ENCODE peak calls at places on chromosomes 11 and 22, in six cellular contexts. One of them, this sample, is unnamed.

GRCh38 chr11:96317576-96317975 is 25.4 kb downstream of the MAML2 start:
- DNase-seq in activated naive CD8-positive, alpha-beta T cell treated with anti-CD3 and anti-CD28 coated beads, Interleukin-2, amount 50 U/mL, for 16 hours: no peak
- DNase-seq in iris pigment epithelial cell: no peak
- DNase-seq in AML-193: no peak
- DNase-seq in nephron progenitor cell: no peak
- DNase-seq in mesothelial cell of epicardium: no peak
- DNase-seq in this sample: no peak

GRCh38 chr22:40310081-40310770 is 36.1 kb upstream of the ADSL start:
- DNase-seq in iris pigment epithelial cell: peak
- DNase-seq in mesothelial cell of epicardium: no peak
- DNase-seq in nephron progenitor cell: no peak
- DNase-seq in activated naive CD8-positive, alpha-beta T cell treated with anti-CD3 and anti-CD28 coated beads, Interleukin-2, amount 50 U/mL, for 16 hours: no peak
- DNase-seq in AML-193: no peak
- DNase-seq in this sample: no peak

GRCh38 chr11:66639066-66639813 is 737 bp downstream of the RBM4 start:
- DNase-seq in iris pigment epithelial cell: peak
- DNase-seq in nephron progenitor cell: no peak
- DNase-seq in mesothelial cell of epicardium: no peak
- DNase-seq in AML-193: peak
- DNase-seq in activated naive CD8-positive, alpha-beta T cell treated with anti-CD3 and anti-CD28 coated beads, Interleukin-2, amount 50 U/mL, for 16 hours: no peak
- DNase-seq in this sample: no peak

GRCh38 chr11:23079382-23079813 is 219.1 kb upstream of the CCDC179 start:
- DNase-seq in AML-193: no peak
- DNase-seq in mesothelial cell of epicardium: no peak
- DNase-seq in iris pigment epithelial cell: peak
- DNase-seq in nephron progenitor cell: no peak
- DNase-seq in activated naive CD8-positive, alpha-beta T cell treated with anti-CD3 and anti-CD28 coated beads, Interleukin-2, amount 50 U/mL, for 16 hours: no peak
- DNase-seq in this sample: no peak

GRCh38 chr11:76232026-76232665 is 25.8 kb upstream of the WNT11 start:
- DNase-seq in nephron progenitor cell: no peak
- DNase-seq in activated naive CD8-positive, alpha-beta T cell treated with anti-CD3 and anti-CD28 coated beads, Interleukin-2, amount 50 U/mL, for 16 hours: no peak
- DNase-seq in mesothelial cell of epicardium: no peak
- DNase-seq in AML-193: no peak
- DNase-seq in iris pigment epithelial cell: no peak
- DNase-seq in this sample: no peak

GRCh38 chr22:42856179-42856864 is 751 bp downstream of the ARFGAP3 start:
- DNase-seq in nephron progenitor cell: peak
- DNase-seq in AML-193: peak
- DNase-seq in activated naive CD8-positive, alpha-beta T cell treated with anti-CD3 and anti-CD28 coated beads, Interleukin-2, amount 50 U/mL, for 16 hours: peak
- DNase-seq in iris pigment epithelial cell: peak
- DNase-seq in mesothelial cell of epicardium: peak
- DNase-seq in this sample: no peak

GRCh38 chr11:445765-446588 is 4.1 kb upstream of the PTDSS2 start:
- DNase-seq in iris pigment epithelial cell: no peak
- DNase-seq in AML-193: no peak
- DNase-seq in mesothelial cell of epicardium: no peak
- DNase-seq in activated naive CD8-positive, alpha-beta T cell treated with anti-CD3 and anti-CD28 coated beads, Interleukin-2, amount 50 U/mL, for 16 hours: no peak
- DNase-seq in nephron progenitor cell: no peak
- DNase-seq in this sample: no peak

GRCh38 chr11:83643115-83643514 is 356.9 kb upstream of the CCDC90B start:
- DNase-seq in activated naive CD8-positive, alpha-beta T cell treated with anti-CD3 and anti-CD28 coated beads, Interleukin-2, amount 50 U/mL, for 16 hours: no peak
- DNase-seq in AML-193: no peak
- DNase-seq in iris pigment epithelial cell: no peak
- DNase-seq in mesothelial cell of epicardium: no peak
- DNase-seq in nephron progenitor cell: no peak
- DNase-seq in this sample: no peak

GRCh38 chr11:100562102-100562501 is 125.0 kb upstream of the ARHGAP42 start:
- DNase-seq in AML-193: no peak
- DNase-seq in nephron progenitor cell: no peak
- DNase-seq in iris pigment epithelial cell: peak
- DNase-seq in activated naive CD8-positive, alpha-beta T cell treated with anti-CD3 and anti-CD28 coated beads, Interleukin-2, amount 50 U/mL, for 16 hours: no peak
- DNase-seq in mesothelial cell of epicardium: no peak
- DNase-seq in this sample: no peak

GRCh38 chr22:46515208-46516111 is 22.0 kb downstream of the CELSR1 start:
- DNase-seq in activated naive CD8-positive, alpha-beta T cell treated with anti-CD3 and anti-CD28 coated beads, Interleukin-2, amount 50 U/mL, for 16 hours: no peak
- DNase-seq in mesothelial cell of epicardium: no peak
- DNase-seq in nephron progenitor cell: no peak
- DNase-seq in AML-193: no peak
- DNase-seq in iris pigment epithelial cell: peak
- DNase-seq in this sample: no peak

GRCh38 chr22:27810566-27810965 is 9.0 kb upstream of the MN1 start:
- DNase-seq in iris pigment epithelial cell: no peak
- DNase-seq in mesothelial cell of epicardium: no peak
- DNase-seq in activated naive CD8-positive, alpha-beta T cell treated with anti-CD3 and anti-CD28 coated beads, Interleukin-2, amount 50 U/mL, for 16 hours: no peak
- DNase-seq in AML-193: no peak
- DNase-seq in nephron progenitor cell: peak
- DNase-seq in this sample: no peak

GRCh38 chr11:101516546-101516945 is 67.3 kb downstream of the TRPC6 start:
- DNase-seq in AML-193: no peak
- DNase-seq in iris pigment epithelial cell: no peak
- DNase-seq in activated naive CD8-positive, alpha-beta T cell treated with anti-CD3 and anti-CD28 coated beads, Interleukin-2, amount 50 U/mL, for 16 hours: no peak
- DNase-seq in nephron progenitor cell: peak
- DNase-seq in mesothelial cell of epicardium: no peak
- DNase-seq in this sample: no peak

GRCh38 chr11:96288915-96289314 is 54.1 kb downstream of the MAML2 start:
- DNase-seq in iris pigment epithelial cell: no peak
- DNase-seq in AML-193: no peak
- DNase-seq in mesothelial cell of epicardium: no peak
- DNase-seq in activated naive CD8-positive, alpha-beta T cell treated with anti-CD3 and anti-CD28 coated beads, Interleukin-2, amount 50 U/mL, for 16 hours: no peak
- DNase-seq in nephron progenitor cell: no peak
- DNase-seq in this sample: no peak

GRCh38 chr11:18352581-18352980 is 30.2 kb downstream of the GTF2H1 start:
- DNase-seq in nephron progenitor cell: no peak
- DNase-seq in mesothelial cell of epicardium: no peak
- DNase-seq in AML-193: no peak
- DNase-seq in iris pigment epithelial cell: peak
- DNase-seq in activated naive CD8-positive, alpha-beta T cell treated with anti-CD3 and anti-CD28 coated beads, Interleukin-2, amount 50 U/mL, for 16 hours: no peak
- DNase-seq in this sample: no peak

GRCh38 chr11:128757886-128758612 is 64.2 kb downstream of the FLI1 start:
- DNase-seq in mesothelial cell of epicardium: no peak
- DNase-seq in AML-193: no peak
- DNase-seq in nephron progenitor cell: no peak
- DNase-seq in activated naive CD8-positive, alpha-beta T cell treated with anti-CD3 and anti-CD28 coated beads, Interleukin-2, amount 50 U/mL, for 16 hours: no peak
- DNase-seq in iris pigment epithelial cell: no peak
- DNase-seq in this sample: no peak

GRCh38 chr11:15497366-15497765 is 382.6 kb downstream of the INSC start:
- DNase-seq in mesothelial cell of epicardium: no peak
- DNase-seq in AML-193: no peak
- DNase-seq in nephron progenitor cell: no peak
- DNase-seq in iris pigment epithelial cell: no peak
- DNase-seq in activated naive CD8-positive, alpha-beta T cell treated with anti-CD3 and anti-CD28 coated beads, Interleukin-2, amount 50 U/mL, for 16 hours: no peak
- DNase-seq in this sample: no peak

GRCh38 chr22:35835998-35836691 is 118.5 kb downstream of the APOL5 start:
- DNase-seq in nephron progenitor cell: no peak
- DNase-seq in mesothelial cell of epicardium: no peak
- DNase-seq in activated naive CD8-positive, alpha-beta T cell treated with anti-CD3 and anti-CD28 coated beads, Interleukin-2, amount 50 U/mL, for 16 hours: no peak
- DNase-seq in AML-193: no peak
- DNase-seq in iris pigment epithelial cell: peak
- DNase-seq in this sample: no peak

GRCh38 chr11:5154657-5155056 is at the start of gene OR52A1:
- DNase-seq in activated naive CD8-positive, alpha-beta T cell treated with anti-CD3 and anti-CD28 coated beads, Interleukin-2, amount 50 U/mL, for 16 hours: no peak
- DNase-seq in nephron progenitor cell: no peak
- DNase-seq in mesothelial cell of epicardium: no peak
- DNase-seq in AML-193: no peak
- DNase-seq in iris pigment epithelial cell: no peak
- DNase-seq in this sample: no peak

GRCh38 chr11:57516061-57516443 is 550 bp upstream of the SLC43A1 start:
- DNase-seq in nephron progenitor cell: no peak
- DNase-seq in AML-193: no peak
- DNase-seq in mesothelial cell of epicardium: no peak
- DNase-seq in activated naive CD8-positive, alpha-beta T cell treated with anti-CD3 and anti-CD28 coated beads, Interleukin-2, amount 50 U/mL, for 16 hours: no peak
- DNase-seq in iris pigment epithelial cell: no peak
- DNase-seq in this sample: no peak

GRCh38 chr22:23862103-23862502 is 4.4 kb downstream of the SLC2A11 start:
- DNase-seq in iris pigment epithelial cell: peak
- DNase-seq in AML-193: peak
- DNase-seq in mesothelial cell of epicardium: no peak
- DNase-seq in nephron progenitor cell: peak
- DNase-seq in activated naive CD8-positive, alpha-beta T cell treated with anti-CD3 and anti-CD28 coated beads, Interleukin-2, amount 50 U/mL, for 16 hours: no peak
- DNase-seq in this sample: no peak

GRCh38 chr11:43376594-43376993 is 17.9 kb downstream of the TTC17 start:
- DNase-seq in AML-193: no peak
- DNase-seq in iris pigment epithelial cell: peak
- DNase-seq in mesothelial cell of epicardium: no peak
- DNase-seq in nephron progenitor cell: no peak
- DNase-seq in activated naive CD8-positive, alpha-beta T cell treated with anti-CD3 and anti-CD28 coated beads, Interleukin-2, amount 50 U/mL, for 16 hours: no peak
- DNase-seq in this sample: no peak

This sample was measured in Panc1.